ENCODE peak calls at places on chromosomes 16 and 17, in eight cellular contexts. One of them, this sample, is unnamed.

GRCh38 chr16:11949527-11949926 is 7.7 kb upstream of the NPIPB2 start:
- DNase-seq in CD8-positive, alpha-beta memory T cell: no peak
- DNase-seq in activated CD4-positive, alpha-beta T cell treated with anti-CD3 and anti-CD28 coated beads, Interleukin-2, amount 50 U/mL, for 4 hours: no peak
- DNase-seq in GM13977: peak
- DNase-seq in effector CD4-positive, alpha-beta T cell: no peak
- DNase-seq in CMK: peak
- DNase-seq in Daoy: peak
- DNase-seq in A549: peak
- DNase-seq in this sample: peak

GRCh38 chr17:44761932-44762810 is 3.4 kb downstream of the ADAM11 start:
- DNase-seq in Daoy: no peak
- DNase-seq in GM13977: no peak
- DNase-seq in CD8-positive, alpha-beta memory T cell: no peak
- DNase-seq in A549: no peak
- DNase-seq in CMK: no peak
- DNase-seq in activated CD4-positive, alpha-beta T cell treated with anti-CD3 and anti-CD28 coated beads, Interleukin-2, amount 50 U/mL, for 4 hours: no peak
- DNase-seq in effector CD4-positive, alpha-beta T cell: no peak
- DNase-seq in this sample: no peak

GRCh38 chr16:56944954-56945839 is 13.3 kb downstream of the HERPUD1 start:
- DNase-seq in CD8-positive, alpha-beta memory T cell: no peak
- DNase-seq in CMK: no peak
- DNase-seq in activated CD4-positive, alpha-beta T cell treated with anti-CD3 and anti-CD28 coated beads, Interleukin-2, amount 50 U/mL, for 4 hours: no peak
- DNase-seq in GM13977: no peak
- DNase-seq in effector CD4-positive, alpha-beta T cell: no peak
- DNase-seq in Daoy: peak
- DNase-seq in A549: no peak
- DNase-seq in this sample: no peak

GRCh38 chr16:68265078-68265925 is 976 bp downstream of the SLC7A6 start:
- DNase-seq in activated CD4-positive, alpha-beta T cell treated with anti-CD3 and anti-CD28 coated beads, Interleukin-2, amount 50 U/mL, for 4 hours: peak
- DNase-seq in CD8-positive, alpha-beta memory T cell: peak
- DNase-seq in effector CD4-positive, alpha-beta T cell: peak
- DNase-seq in GM13977: peak
- DNase-seq in A549: peak
- DNase-seq in Daoy: peak
- DNase-seq in CMK: peak
- DNase-seq in this sample: peak

GRCh38 chr16:48188449-48189102 is 32.8 kb upstream of the ABCC12 start:
- DNase-seq in GM13977: peak
- DNase-seq in CMK: no peak
- DNase-seq in A549: no peak
- DNase-seq in activated CD4-positive, alpha-beta T cell treated with anti-CD3 and anti-CD28 coated beads, Interleukin-2, amount 50 U/mL, for 4 hours: no peak
- DNase-seq in effector CD4-positive, alpha-beta T cell: no peak
- DNase-seq in CD8-positive, alpha-beta memory T cell: no peak
- DNase-seq in Daoy: no peak
- DNase-seq in this sample: no peak

GRCh38 chr16:72927199-72928088 is 120.5 kb downstream of the ZFHX3 start:
- DNase-seq in A549: peak
- DNase-seq in Daoy: peak
- DNase-seq in CMK: no peak
- DNase-seq in activated CD4-positive, alpha-beta T cell treated with anti-CD3 and anti-CD28 coated beads, Interleukin-2, amount 50 U/mL, for 4 hours: no peak
- DNase-seq in GM13977: no peak
- DNase-seq in effector CD4-positive, alpha-beta T cell: no peak
- DNase-seq in CD8-positive, alpha-beta memory T cell: no peak
- DNase-seq in this sample: no peak

GRCh38 chr17:28733346-28733745 is 4.8 kb downstream of the NEK8 start:
- DNase-seq in activated CD4-positive, alpha-beta T cell treated with anti-CD3 and anti-CD28 coated beads, Interleukin-2, amount 50 U/mL, for 4 hours: no peak
- DNase-seq in A549: no peak
- DNase-seq in GM13977: no peak
- DNase-seq in CMK: no peak
- DNase-seq in Daoy: no peak
- DNase-seq in CD8-positive, alpha-beta memory T cell: no peak
- DNase-seq in effector CD4-positive, alpha-beta T cell: no peak
- DNase-seq in this sample: no peak

GRCh38 chr16:85592700-85593502 is 20.2 kb upstream of the GSE1 start:
- DNase-seq in CMK: no peak
- DNase-seq in activated CD4-positive, alpha-beta T cell treated with anti-CD3 and anti-CD28 coated beads, Interleukin-2, amount 50 U/mL, for 4 hours: no peak
- DNase-seq in effector CD4-positive, alpha-beta T cell: no peak
- DNase-seq in CD8-positive, alpha-beta memory T cell: no peak
- DNase-seq in A549: no peak
- DNase-seq in GM13977: no peak
- DNase-seq in Daoy: peak
- DNase-seq in this sample: no peak

GRCh38 chr17:68011199-68011665 is 15.0 kb upstream of the C17orf58 start:
- DNase-seq in Daoy: peak
- DNase-seq in activated CD4-positive, alpha-beta T cell treated with anti-CD3 and anti-CD28 coated beads, Interleukin-2, amount 50 U/mL, for 4 hours: peak
- DNase-seq in CMK: peak
- DNase-seq in GM13977: peak
- DNase-seq in A549: peak
- DNase-seq in CD8-positive, alpha-beta memory T cell: peak
- DNase-seq in effector CD4-positive, alpha-beta T cell: peak
- DNase-seq in this sample: no peak

GRCh38 chr16:48901712-48902374 is 291.9 kb upstream of the N4BP1 start:
- DNase-seq in CMK: no peak
- DNase-seq in Daoy: no peak
- DNase-seq in activated CD4-positive, alpha-beta T cell treated with anti-CD3 and anti-CD28 coated beads, Interleukin-2, amount 50 U/mL, for 4 hours: no peak
- DNase-seq in GM13977: no peak
- DNase-seq in effector CD4-positive, alpha-beta T cell: no peak
- DNase-seq in A549: no peak
- DNase-seq in CD8-positive, alpha-beta memory T cell: no peak
- DNase-seq in this sample: no peak

GRCh38 chr17:82791532-82791931 is 39.7 kb downstream of the TBCD start:
- DNase-seq in GM13977: no peak
- DNase-seq in effector CD4-positive, alpha-beta T cell: no peak
- DNase-seq in Daoy: peak
- DNase-seq in A549: no peak
- DNase-seq in CMK: no peak
- DNase-seq in activated CD4-positive, alpha-beta T cell treated with anti-CD3 and anti-CD28 coated beads, Interleukin-2, amount 50 U/mL, for 4 hours: no peak
- DNase-seq in CD8-positive, alpha-beta memory T cell: no peak
- DNase-seq in this sample: no peak

GRCh38 chr16:56277040-56277439 is 85.8 kb downstream of the GNAO1 start:
- DNase-seq in CMK: no peak
- DNase-seq in GM13977: no peak
- DNase-seq in Daoy: no peak
- DNase-seq in activated CD4-positive, alpha-beta T cell treated with anti-CD3 and anti-CD28 coated beads, Interleukin-2, amount 50 U/mL, for 4 hours: no peak
- DNase-seq in effector CD4-positive, alpha-beta T cell: no peak
- DNase-seq in A549: peak
- DNase-seq in CD8-positive, alpha-beta memory T cell: no peak
- DNase-seq in this sample: peak

GRCh38 chr17:31549121-31549524 is 157.6 kb downstream of the RAB11FIP4 start:
- DNase-seq in CMK: no peak
- DNase-seq in GM13977: peak
- DNase-seq in activated CD4-positive, alpha-beta T cell treated with anti-CD3 and anti-CD28 coated beads, Interleukin-2, amount 50 U/mL, for 4 hours: no peak
- DNase-seq in Daoy: no peak
- DNase-seq in CD8-positive, alpha-beta memory T cell: no peak
- DNase-seq in effector CD4-positive, alpha-beta T cell: no peak
- DNase-seq in A549: peak
- DNase-seq in this sample: no peak

GRCh38 chr16:50635505-50636392 is 45.4 kb downstream of the SNX20 start:
- DNase-seq in CMK: peak
- DNase-seq in GM13977: no peak
- DNase-seq in A549: peak
- DNase-seq in Daoy: peak
- DNase-seq in activated CD4-positive, alpha-beta T cell treated with anti-CD3 and anti-CD28 coated beads, Interleukin-2, amount 50 U/mL, for 4 hours: no peak
- DNase-seq in CD8-positive, alpha-beta memory T cell: no peak
- DNase-seq in effector CD4-positive, alpha-beta T cell: no peak
- DNase-seq in this sample: no peak

GRCh38 chr17:7393613-7394451 is 493 bp downstream of the PLSCR3 start:
- DNase-seq in GM13977: peak
- DNase-seq in effector CD4-positive, alpha-beta T cell: peak
- DNase-seq in activated CD4-positive, alpha-beta T cell treated with anti-CD3 and anti-CD28 coated beads, Interleukin-2, amount 50 U/mL, for 4 hours: peak
- DNase-seq in Daoy: peak
- DNase-seq in CMK: peak
- DNase-seq in CD8-positive, alpha-beta memory T cell: peak
- DNase-seq in A549: no peak
- DNase-seq in this sample: peak